ENCODE peak calls at places on chromosome 7, in five cellular contexts. P, B, O, Q and S are unnamed samples.

GRCh38 chr7:45890125-45890901 is 2.0 kb downstream of the IGFBP1 start:
- DNase-seq in P (no peak), B (no peak), O (no peak), Q (no peak), S (no peak)

GRCh38 chr7:41885078-41885477 is 182.2 kb upstream of the INHBA start:
- DNase-seq in P (no peak), B (no peak), O (no peak), Q (no peak), S (no peak)

GRCh38 chr7:135653285-135654080 is 8.8 kb upstream of the STMP1 start:
- DNase-seq in P (no peak), B (no peak), O (no peak), Q (no peak), S (no peak)

GRCh38 chr7:155721056-155721455 is 76.6 kb downstream of the RBM33 start:
- DNase-seq in P (peak; percentile 50), B (no peak), O (no peak), Q (no peak), S (no peak)

GRCh38 chr7:99039384-99039891 is 104.5 kb downstream of the SMURF1 start:
- DNase-seq in P (no peak), B (no peak), O (no peak), Q (no peak), S (no peak)

GRCh38 chr7:75650062-75650461 is 88.7 kb downstream of the HIP1 start:
- DNase-seq in P (no peak), B (peak; percentile 87), O (no peak), Q (peak; percentile 22), S (no peak)

GRCh38 chr7:101804642-101805401 is 12.6 kb upstream of the CUX1 start:
- DNase-seq in P (peak; percentile 34), B (no peak), O (peak; percentile 34), Q (no peak), S (no peak)

GRCh38 chr7:74544706-74545469 is 91.2 kb downstream of the GTF2IRD1 start:
- DNase-seq in P (peak; percentile 72), B (peak; percentile 72), O (no peak), Q (peak; percentile 14), S (peak; percentile 62)

GRCh38 chr7:74037609-74038008 is 9.6 kb downstream of the ELN start:
- DNase-seq in P (no peak), B (no peak), O (no peak), Q (no peak), S (no peak)

GRCh38 chr7:80918406-80918805 is 445 bp downstream of the SEMA3C start:
- DNase-seq in P (peak; percentile 17), B (no peak), O (no peak), Q (no peak), S (peak; percentile 53)

GRCh38 chr7:4159761-4160554 is 522.1 kb upstream of the FOXK1 start:
- DNase-seq in P (no peak), B (no peak), O (no peak), Q (no peak), S (no peak)

GRCh38 chr7:34036069-34036920 is 131.0 kb downstream of the BMPER start:
- DNase-seq in P (no peak), B (no peak), O (peak; percentile 32), Q (peak; percentile 5), S (no peak)

GRCh38 chr7:119175916-119176627 is 951.6 kb downstream of the ANKRD7 start:
- DNase-seq in P (peak; percentile 81), B (peak; percentile 52), O (peak; percentile 35), Q (peak; percentile 81), S (peak; percentile 19)

GRCh38 chr7:140364819-140365218 is 33.5 kb downstream of the SLC37A3 start:
- DNase-seq in P (no peak), B (no peak), O (no peak), Q (no peak), S (no peak)

GRCh38 chr7:110944966-110945644 is 145.8 kb upstream of the LRRN3 start:
- DNase-seq in P (no peak), B (no peak), O (no peak), Q (no peak), S (no peak)

GRCh38 chr7:154965014-154965413 is 37.9 kb downstream of the PAXIP1 start:
- DNase-seq in P (no peak), B (no peak), O (no peak), Q (no peak), S (no peak)

GRCh38 chr7:134186801-134187200 is 59.7 kb downstream of the LRGUK start:
- DNase-seq in P (no peak), B (no peak), O (no peak), Q (no peak), S (no peak)

GRCh38 chr7:114026486-114027089 is 107.8 kb upstream of the PPP1R3A start:
- DNase-seq in P (peak; percentile 72), B (no peak), O (no peak), Q (peak; percentile 43), S (peak; percentile 25)

GRCh38 chr7:93622036-93622714 is 47.7 kb upstream of the CALCR start:
- DNase-seq in P (peak; percentile 32), B (no peak), O (no peak), Q (peak; percentile 34), S (no peak)

GRCh38 chr7:26398436-26399308 is 107.0 kb downstream of the SNX10 start:
- DNase-seq in P (peak; percentile 95), B (peak; percentile 90), O (peak; percentile 51), Q (peak; percentile 47), S (peak; percentile 87)

GRCh38 chr7:136666110-136666509 is 202.3 kb upstream of the CHRM2 start:
- DNase-seq in P (no peak), B (no peak), O (no peak), Q (no peak), S (no peak)

GRCh38 chr7:157024716-157025115 is 14.3 kb upstream of the MNX1 start:
- DNase-seq in P (no peak), B (no peak), O (no peak), Q (no peak), S (no peak)

GRCh38 chr7:152516216-152516615 is 80.4 kb upstream of the KMT2C start:
- DNase-seq in P (no peak), B (no peak), O (no peak), Q (no peak), S (no peak)

GRCh38 chr7:15686957-15687644 is 618 bp upstream of the MEOX2 start:
- DNase-seq in P (no peak), B (no peak), O (no peak), Q (peak; percentile 8), S (no peak)

GRCh38 chr7:86833360-86833759 is 189.7 kb downstream of the GRM3 start:
- DNase-seq in P (no peak), B (no peak), O (no peak), Q (no peak), S (no peak)

GRCh38 chr7:108016841-108017775 is 14.1 kb upstream of the LAMB1 start:
- DNase-seq in P (peak; percentile 7), B (no peak), O (no peak), Q (no peak), S (no peak)

GRCh38 chr7:99003419-99003818 is 125.1 kb downstream of the TRRAP start:
- DNase-seq in P (no peak), B (no peak), O (no peak), Q (no peak), S (no peak)

GRCh38 chr7:38838992-38839391 is 70.0 kb downstream of the VPS41 start:
- DNase-seq in P (no peak), B (no peak), O (no peak), Q (no peak), S (no peak)

GRCh38 chr7:24882989-24883631 is 96.9 kb downstream of the OSBPL3 start:
- DNase-seq in P (no peak), B (no peak), O (no peak), Q (no peak), S (no peak)

GRCh38 chr7:133691727-133692450 is 435.3 kb upstream of the LRGUK start:
- DNase-seq in P (no peak), B (no peak), O (no peak), Q (no peak), S (no peak)

GRCh38 chr7:29328811-29329210 is 134.2 kb downstream of the CHN2 start:
- DNase-seq in P (no peak), B (no peak), O (no peak), Q (no peak), S (no peak)

GRCh38 chr7:134512271-134512670 is 15.1 kb upstream of the AKR1B10 start:
- DNase-seq in P (no peak), B (no peak), O (no peak), Q (no peak), S (no peak)

GRCh38 chr7:29146888-29147609 is 712 bp upstream of the CPVL start:
- DNase-seq in P (no peak), B (no peak), O (no peak), Q (no peak), S (no peak)

DNA sequence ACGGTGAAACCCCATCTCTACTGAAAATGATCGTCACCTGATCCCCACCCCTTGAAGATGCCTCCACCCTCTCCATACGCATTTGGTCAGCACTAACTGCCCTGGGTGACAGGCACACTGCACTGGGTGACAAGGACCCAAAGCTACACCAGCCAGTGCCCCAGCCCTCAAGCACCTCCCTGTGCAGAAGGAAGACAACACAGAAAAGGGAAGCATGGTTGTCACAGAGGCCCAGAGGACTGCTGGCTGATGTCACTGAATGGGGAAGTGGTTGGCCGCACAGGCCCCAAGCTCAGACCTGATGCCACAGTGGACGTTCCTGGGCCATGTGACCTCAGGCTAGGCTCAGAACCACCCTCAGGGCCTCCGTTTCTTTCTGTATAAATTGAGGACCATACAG is 4.2 kb upstream of the PILRA start:
- DNase-seq in P (peak; percentile 89), B (peak; percentile 84), O (no peak), Q (no peak), S (peak; percentile 77)
- TF ChIP-seq CTCF in P (no peak), B (no peak), O (no peak), Q (no peak), S (no peak)

DNA sequence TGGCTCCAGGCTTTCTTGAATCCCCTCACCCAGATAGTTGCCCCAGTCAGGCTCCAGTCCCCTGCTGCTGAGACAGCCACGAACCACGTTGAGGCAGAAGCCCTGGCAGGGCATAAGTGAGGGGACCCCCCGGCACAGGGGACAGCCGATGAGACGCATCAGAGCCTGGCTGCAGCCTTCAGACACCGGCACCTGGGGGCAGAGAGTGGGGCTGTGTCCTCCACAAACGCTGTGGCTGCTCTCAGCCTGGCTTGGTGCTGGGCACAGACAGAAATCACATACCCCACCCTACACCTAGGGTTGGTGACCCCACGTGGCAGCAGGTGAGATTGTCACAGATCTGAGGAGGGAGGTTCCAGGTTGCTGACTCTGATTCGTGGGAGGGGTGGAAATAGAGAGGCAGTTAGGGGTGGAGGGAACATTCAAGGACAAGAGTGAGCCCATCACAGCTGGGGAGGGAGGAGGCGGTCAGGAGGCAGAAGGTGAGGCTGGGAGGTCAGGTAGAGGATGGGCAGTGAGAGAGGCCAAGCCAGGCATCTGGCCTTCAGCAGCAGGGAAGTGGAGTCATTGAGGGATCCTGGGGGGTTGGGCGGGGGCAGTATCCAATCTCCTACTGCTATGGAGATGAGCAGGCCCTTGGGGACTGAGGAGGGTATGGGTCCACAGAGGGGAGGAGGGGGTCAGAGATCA is 3.2 kb downstream of the GPC2 start:
- DNase-seq in P (no peak), B (peak; percentile 53), O (no peak), Q (no peak), S (peak; percentile 17)
- TF ChIP-seq CTCF in P (no peak), B (no peak), O (no peak), Q (no peak), S (no peak)

GRCh38 chr7:151506901-151507382 is 12.8 kb downstream of the RHEB start:
- DNase-seq in P (no peak), B (no peak), O (no peak), Q (peak; percentile 34), S (no peak)
- TF ChIP-seq CTCF in P (no peak), B (no peak), O (no peak), Q (no peak), S (no peak)

DNA sequence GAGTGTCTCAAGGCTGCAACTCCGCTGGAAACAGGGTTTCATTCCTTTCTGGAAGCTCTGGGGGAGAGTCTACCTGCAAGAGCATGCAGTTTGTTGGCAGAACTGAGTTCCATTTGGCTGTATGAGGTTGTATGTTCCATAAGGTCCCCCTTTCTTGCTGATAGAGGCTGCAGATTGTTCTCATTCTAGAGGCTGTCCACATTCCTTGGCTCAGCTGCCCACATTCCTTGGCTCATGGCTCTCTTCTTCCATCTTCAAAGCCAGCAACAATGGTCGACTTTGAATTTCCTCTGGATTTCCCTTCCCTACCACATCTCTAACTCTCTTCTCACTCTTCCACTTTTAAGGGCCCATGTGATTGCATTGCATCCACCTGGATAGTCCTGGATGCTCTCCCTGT is 147.3 kb upstream of the CDCA7L start:
- DNase-seq in P (no peak), B (no peak), O (no peak), Q (no peak), S (no peak)
- TF ChIP-seq CTCF in P (no peak), B (no peak), O (no peak), Q (no peak), S (no peak)